ENCODE peak calls at places on chromosomes 13 and 19, in four cellular contexts. Y is left colon, H is Panc1, X is dermis blood vessel endothelial cell. A is an unnamed sample.

GRCh38 chr13:30714629-30715028 is 20.7 kb upstream of the ALOX5AP start:
- DNase-seq in Y (no peak), H (no peak), X (no peak), A (no peak)

GRCh38 chr13:97256343-97256783 is 34.2 kb downstream of the MBNL2 start:
- DNase-seq in Y (no peak), H (no peak), X (peak), A (no peak)

GRCh38 chr13:65917731-65918130 is 1312.4 kb downstream of the PCDH9 start:
- DNase-seq in Y (no peak), H (no peak), X (no peak), A (no peak)

GRCh38 chr19:55358943-55359908 is 3.8 kb downstream of the GARIN5B start:
- DNase-seq in Y (no peak), H (no peak), X (peak), A (no peak)

GRCh38 chr13:48333976-48334375 is 30.4 kb downstream of the RB1 start:
- DNase-seq in Y (no peak), H (no peak), X (no peak), A (no peak)

GRCh38 chr19:1045247-1045603 is 5.3 kb downstream of the ABCA7 start:
- DNase-seq in Y (peak), H (no peak), X (peak), A (no peak)

GRCh38 chr19:9622531-9622930 is 1.5 kb upstream of the ZNF561 start:
- DNase-seq in Y (no peak), H (no peak), X (peak), A (no peak)

GRCh38 chr13:99657848-99658265 is 156.6 kb downstream of the TM9SF2 start:
- DNase-seq in Y (peak), H (no peak), X (peak), A (peak)

GRCh38 chr19:40348961-40349507 is 539 bp downstream of the PLD3 start:
- DNase-seq in Y (no peak), H (no peak), X (peak), A (no peak)

GRCh38 chr19:39142655-39143054 is 17.1 kb downstream of the PAK4 start:
- DNase-seq in Y (no peak), H (no peak), X (no peak), A (no peak)

GRCh38 chr19:47107201-47107952 is 6.2 kb downstream of the ZC3H4 start:
- DNase-seq in Y (peak), H (no peak), X (peak), A (peak)

GRCh38 chr13:108944760-108945159 is 315.3 kb downstream of the MYO16 start:
- DNase-seq in Y (no peak), H (no peak), X (no peak), A (no peak)

GRCh38 chr19:46461537-46461936 is 9.8 kb downstream of the PNMA8A start:
- DNase-seq in Y (no peak), H (no peak), X (no peak), A (no peak)

GRCh38 chr19:20558011-20558410 is 7.6 kb downstream of the ZNF737 start:
- DNase-seq in Y (no peak), H (no peak), X (no peak), A (no peak)

GRCh38 chr13:21850013-21851006 is 179.4 kb downstream of the FGF9 start:
- DNase-seq in Y (no peak), H (no peak), X (no peak), A (no peak)

GRCh38 chr19:31531326-31531725 is 182.1 kb upstream of the TSHZ3 start:
- DNase-seq in Y (no peak), H (no peak), X (no peak), A (no peak)

GRCh38 chr19:3725640-3726310 is 17.6 kb downstream of the TJP3 start:
- DNase-seq in Y (peak), H (no peak), X (no peak), A (no peak)

GRCh38 chr19:9835507-9835949 is 410 bp downstream of the PIN1 start:
- DNase-seq in Y (no peak), H (no peak), X (no peak), A (no peak)